ENCODE peak calls at places on chromosomes 6 and 20, in nine cellular contexts. Q, M, I, V, C, O, L, N and A are unnamed samples.

GRCh38 chr6:142155091-142155490 is 8.0 kb downstream of the VTA1 start:
- DNase-seq in Q (no peak), M (no peak), I (no peak), V (no peak), C (no peak), O (peak; percentile 30), L (no peak), N (no peak), A (no peak)

GRCh38 chr20:49717693-49718092 is 4.0 kb upstream of the B4GALT5 start:
- DNase-seq in Q (no peak), M (no peak), I (no peak), V (no peak), C (no peak), O (no peak), L (peak; percentile 83), N (no peak), A (no peak)

GRCh38 chr20:64079273-64080012 is at the start of gene RGS19:
- DNase-seq in Q (peak; percentile 70), M (peak; percentile 88), I (peak; percentile 89), V (peak; percentile 90), C (peak; percentile 47), O (peak; percentile 44), L (peak; percentile 86), N (peak; percentile 83), A (no peak)

GRCh38 chr6:36825996-36826395 is 13.2 kb downstream of the CPNE5 start:
- DNase-seq in Q (no peak), M (no peak), I (no peak), V (no peak), C (no peak), O (no peak), L (no peak), N (no peak), A (no peak)

GRCh38 chr20:9978395-9979004 is 56.3 kb upstream of the ANKEF1 start:
- DNase-seq in Q (no peak), M (peak; percentile 61), I (no peak), V (no peak), C (peak; percentile 86), O (peak; percentile 95), L (peak; percentile 92), N (no peak), A (peak; percentile 58)

GRCh38 chr6:137933696-137934095 is 66.6 kb downstream of the TNFAIP3 start:
- DNase-seq in Q (no peak), M (no peak), I (no peak), V (no peak), C (peak; percentile 95), O (peak; percentile 93), L (peak; percentile 70), N (no peak), A (no peak)

GRCh38 chr6:7587631-7588100 is 2.3 kb upstream of the SNRNP48 start:
- DNase-seq in Q (no peak), M (no peak), I (no peak), V (no peak), C (peak; percentile 73), O (peak; percentile 37), L (peak; percentile 22), N (no peak), A (peak; percentile 50)

GRCh38 chr20:35271904-35272303 is 6.0 kb downstream of the MMP24OS start:
- DNase-seq in Q (no peak), M (no peak), I (no peak), V (no peak), C (peak; percentile 17), O (peak; percentile 75), L (no peak), N (no peak), A (no peak)

GRCh38 chr20:5918856-5919633 is 31.3 kb downstream of the TRMT6 start:
- DNase-seq in Q (no peak), M (peak; percentile 53), I (no peak), V (no peak), C (peak; percentile 87), O (peak; percentile 45), L (peak; percentile 82), N (no peak), A (no peak)

GRCh38 chr20:46118481-46119020 is 437 bp downstream of the CD40 start:
- DNase-seq in Q (no peak), M (peak; percentile 83), I (peak; percentile 82), V (no peak), C (no peak), O (peak; percentile 8), L (no peak), N (peak; percentile 46), A (no peak)
- H3K4me3 ChIP-seq in Q (peak overlapping the region; percentile 46), M (no peak overlapping the region), I (peak overlapping the region; percentile 45), V (peak overlapping the region; percentile 69), C (peak overlapping the region; percentile 49), O (peak overlapping the region; percentile 47), L (peak overlapping the region; percentile 38), N (peak overlapping the region; percentile 56), A (peak overlapping the region; percentile 54)

GRCh38 chr6:160102956-160103824 is 18.4 kb upstream of the SLC22A1 start:
- DNase-seq in Q (no peak), M (peak; percentile 82), I (no peak), V (no peak), C (no peak), O (peak; percentile 54), L (peak; percentile 43), N (no peak), A (no peak)
- TF ChIP-seq CTCF in Q (peak; percentile 25), M (peak; percentile 71), I (no peak), V (peak; percentile 13), C (peak; percentile 44), O (peak; percentile 60), L (peak; percentile 57), N (no peak), A (peak; percentile 36)

GRCh38 chr6:11650297-11650696 is 112.7 kb downstream of the TMEM170B start:
- DNase-seq in Q (no peak), M (peak; percentile 91), I (no peak), V (no peak), C (no peak), O (peak; percentile 14), L (peak; percentile 57), N (peak; percentile 32), A (peak; percentile 36)
- H3K4me3 ChIP-seq in Q (no peak overlapping the region), M (peak overlapping the region; percentile 26), I (no peak overlapping the region), V (no peak overlapping the region), C (no peak overlapping the region), O (no peak overlapping the region), L (no peak overlapping the region), N (no peak overlapping the region), A (no peak overlapping the region)

GRCh38 chr6:164107297-164107995 is 692.9 kb downstream of the QKI start:
- DNase-seq in Q (no peak), M (no peak), I (no peak), V (no peak), C (no peak), O (no peak), L (no peak), N (no peak), A (no peak)

GRCh38 chr6:164108092-164108491 is 693.6 kb downstream of the QKI start:
- DNase-seq in Q (no peak), M (no peak), I (no peak), V (no peak), C (no peak), O (no peak), L (no peak), N (no peak), A (no peak)

GRCh38 chr6:164106345-164106769 is 691.8 kb downstream of the QKI start:
- DNase-seq in Q (no peak), M (peak; percentile 82), I (no peak), V (no peak), C (no peak), O (peak; percentile 14), L (peak; percentile 15), N (peak; percentile 70), A (no peak)

GRCh38 chr6:164108869-164109769 is 694.6 kb downstream of the QKI start:
- DNase-seq in Q (no peak), M (peak; percentile 47), I (peak; percentile 84), V (no peak), C (no peak), O (peak; percentile 34), L (peak; percentile 78), N (peak; percentile 87), A (no peak)

DNA sequence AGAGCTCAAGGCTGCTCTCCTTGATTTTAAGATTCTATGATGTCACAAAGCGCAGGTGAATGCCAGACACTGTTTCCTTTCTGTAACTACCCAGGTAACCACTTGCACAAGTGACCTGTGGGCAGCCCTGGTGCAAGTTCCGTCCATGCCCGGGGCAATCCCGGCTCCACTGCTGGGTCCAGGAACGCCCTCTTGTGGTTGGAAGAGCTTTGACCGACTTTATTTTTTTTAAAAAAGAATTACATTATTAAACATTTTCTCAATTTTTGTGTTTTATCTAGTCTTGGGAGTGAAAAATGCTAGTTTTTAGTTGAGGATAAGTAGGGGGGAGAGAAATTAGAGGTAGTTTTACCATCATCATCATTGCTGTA is 695.2 kb downstream of the QKI start:
- DNase-seq in Q (no peak), M (peak; percentile 75), I (no peak), V (no peak), C (no peak), O (no peak), L (no peak), N (peak; percentile 52), A (no peak)
- TF ChIP-seq CTCF in Q (peak; percentile 59), M (peak; percentile 85), I (peak; percentile 23), V (peak; percentile 47), C (no peak), O (peak; percentile 39), L (peak; percentile 49), N (peak; percentile 54), A (no peak)